ENCODE peak calls at places on chromosomes 12 and 14, in eight cellular contexts. T, G, Y, W, P, J, L and U are unnamed samples.

GRCh38 chr14:39364509-39364908 is 67.7 kb downstream of the FBXO33 start:
- DNase-seq in T (no peak), G (no peak), Y (no peak), W (no peak), P (no peak), J (no peak), L (no peak), U (no peak)

GRCh38 chr14:30389134-30389900 is 169.6 kb upstream of the G2E3 start:
- DNase-seq in T (no peak), G (no peak), Y (no peak), W (no peak), P (no peak), J (no peak), L (no peak), U (no peak)

GRCh38 chr14:32940066-32940651 is 1.5 kb downstream of the NPAS3 start:
- DNase-seq in T (peak; percentile 9), G (no peak), Y (no peak), W (no peak), P (no peak), J (no peak), L (no peak), U (no peak)

GRCh38 chr12:104163631-104164030 is 25.6 kb upstream of the NFYB start:
- DNase-seq in T (no peak), G (no peak), Y (no peak), W (no peak), P (no peak), J (no peak), L (no peak), U (no peak)

GRCh38 chr12:89706551-89707348 is 1.9 kb downstream of the ATP2B1 start:
- DNase-seq in T (peak; percentile 21), G (peak; percentile 23), Y (no peak), W (peak; percentile 51), P (no peak), J (no peak), L (no peak), U (no peak)

GRCh38 chr12:728781-729180 is 23.6 kb upstream of the WNK1 start:
- DNase-seq in T (peak; percentile 40), G (no peak), Y (no peak), W (no peak), P (no peak), J (no peak), L (no peak), U (no peak)

GRCh38 chr12:100123316-100124095 is 19.2 kb downstream of the BLTP3B start:
- DNase-seq in T (no peak), G (no peak), Y (no peak), W (no peak), P (no peak), J (no peak), L (no peak), U (no peak)

GRCh38 chr12:83313322-83313721 is 626.6 kb downstream of the TMTC2 start:
- DNase-seq in T (no peak), G (no peak), Y (no peak), W (no peak), P (no peak), J (no peak), L (no peak), U (no peak)

GRCh38 chr14:60094306-60094897 is 2.7 kb downstream of the PCNX4 start:
- DNase-seq in T (peak; percentile 8), G (no peak), Y (no peak), W (no peak), P (no peak), J (no peak), L (no peak), U (no peak)

GRCh38 chr12:51759175-51759574 is 89.3 kb downstream of the FIGNL2 start:
- DNase-seq in T (no peak), G (no peak), Y (no peak), W (no peak), P (no peak), J (no peak), L (no peak), U (no peak)